ENCODE peak calls at places on chromosomes 11 and 22, in six cellular contexts. One of them, this sample, is unnamed.
A peak's percentile ranks its signal among the peaks of the same experiment; 100 is the strongest.

GRCh38 chr11:70711095-70711910 is 313.0 kb downstream of the CTTN start:
- DNase-seq in NCI-H146: no peak
- DNase-seq in OCI-LY7: no peak
- DNase-seq in NCI-H187 treated with DMSO at 0.1 percent for 48 hours: no peak
- DNase-seq in adipocyte: no peak
- DNase-seq in NCI-H1417 treated with DMSO at 0.1 percent for 48 hours: no peak
- DNase-seq in this sample: no peak

GRCh38 chr22:48404004-48404403 is 1423.7 kb downstream of the BRD1 start:
- DNase-seq in NCI-H146: no peak
- DNase-seq in OCI-LY7: no peak
- DNase-seq in NCI-H187 treated with DMSO at 0.1 percent for 48 hours: no peak
- DNase-seq in adipocyte: no peak
- DNase-seq in NCI-H1417 treated with DMSO at 0.1 percent for 48 hours: no peak
- DNase-seq in this sample: no peak

GRCh38 chr11:31817054-31817620 is 6.0 kb upstream of the PAX6 start:
- DNase-seq in NCI-H146: no peak
- DNase-seq in OCI-LY7: no peak
- DNase-seq in NCI-H187 treated with DMSO at 0.1 percent for 48 hours: no peak
- DNase-seq in adipocyte: no peak
- DNase-seq in NCI-H1417 treated with DMSO at 0.1 percent for 48 hours: no peak
- DNase-seq in this sample: no peak

GRCh38 chr11:61917357-61918109 is at the start of gene RAB3IL1:
- DNase-seq in NCI-H146: peak; percentile 38
- DNase-seq in OCI-LY7: no peak
- DNase-seq in NCI-H187 treated with DMSO at 0.1 percent for 48 hours: no peak
- DNase-seq in adipocyte: peak; percentile 86
- DNase-seq in NCI-H1417 treated with DMSO at 0.1 percent for 48 hours: no peak
- DNase-seq in this sample: no peak

GRCh38 chr11:111447931-111448330 is 64.3 kb downstream of the BTG4 start:
- DNase-seq in NCI-H146: no peak
- DNase-seq in OCI-LY7: no peak
- DNase-seq in NCI-H187 treated with DMSO at 0.1 percent for 48 hours: no peak
- DNase-seq in adipocyte: no peak
- DNase-seq in NCI-H1417 treated with DMSO at 0.1 percent for 48 hours: no peak
- DNase-seq in this sample: no peak

GRCh38 chr11:9880657-9881056 is 216.8 kb downstream of the SWAP70 start:
- DNase-seq in NCI-H146: no peak
- DNase-seq in OCI-LY7: no peak
- DNase-seq in NCI-H187 treated with DMSO at 0.1 percent for 48 hours: no peak
- DNase-seq in adipocyte: no peak
- DNase-seq in NCI-H1417 treated with DMSO at 0.1 percent for 48 hours: no peak
- DNase-seq in this sample: no peak

GRCh38 chr11:125398994-125399638 is 96.9 kb downstream of the FEZ1 start:
- DNase-seq in NCI-H146: no peak
- DNase-seq in OCI-LY7: no peak
- DNase-seq in NCI-H187 treated with DMSO at 0.1 percent for 48 hours: no peak
- DNase-seq in adipocyte: no peak
- DNase-seq in NCI-H1417 treated with DMSO at 0.1 percent for 48 hours: no peak
- DNase-seq in this sample: no peak

GRCh38 chr11:134640536-134640935 is 228.5 kb upstream of the B3GAT1 start:
- DNase-seq in NCI-H146: no peak
- DNase-seq in OCI-LY7: no peak
- DNase-seq in NCI-H187 treated with DMSO at 0.1 percent for 48 hours: no peak
- DNase-seq in adipocyte: no peak
- DNase-seq in NCI-H1417 treated with DMSO at 0.1 percent for 48 hours: no peak
- DNase-seq in this sample: no peak

GRCh38 chr11:97516688-97517087 is 1126.9 kb downstream of the JRKL start:
- DNase-seq in NCI-H146: no peak
- DNase-seq in OCI-LY7: no peak
- DNase-seq in NCI-H187 treated with DMSO at 0.1 percent for 48 hours: no peak
- DNase-seq in adipocyte: no peak
- DNase-seq in NCI-H1417 treated with DMSO at 0.1 percent for 48 hours: no peak
- DNase-seq in this sample: no peak

GRCh38 chr22:27300661-27301285 is 500.8 kb downstream of the MN1 start:
- DNase-seq in NCI-H146: no peak
- DNase-seq in OCI-LY7: no peak
- DNase-seq in NCI-H187 treated with DMSO at 0.1 percent for 48 hours: no peak
- DNase-seq in adipocyte: no peak
- DNase-seq in NCI-H1417 treated with DMSO at 0.1 percent for 48 hours: no peak
- DNase-seq in this sample: no peak

GRCh38 chr11:78878631-78879030 is 304.0 kb upstream of the NARS2 start:
- DNase-seq in NCI-H146: no peak
- DNase-seq in OCI-LY7: no peak
- DNase-seq in NCI-H187 treated with DMSO at 0.1 percent for 48 hours: no peak
- DNase-seq in adipocyte: peak; percentile 59
- DNase-seq in NCI-H1417 treated with DMSO at 0.1 percent for 48 hours: no peak
- DNase-seq in this sample: no peak

GRCh38 chr11:71962428-71963038 is 33.7 kb downstream of the RNF121 start:
- DNase-seq in NCI-H146: no peak
- DNase-seq in OCI-LY7: peak; percentile 18
- DNase-seq in NCI-H187 treated with DMSO at 0.1 percent for 48 hours: no peak
- DNase-seq in adipocyte: peak; percentile 58
- DNase-seq in NCI-H1417 treated with DMSO at 0.1 percent for 48 hours: no peak
- DNase-seq in this sample: peak; percentile 28

GRCh38 chr11:20110908-20111669 is 49.2 kb downstream of the DBX1 start:
- DNase-seq in NCI-H146: peak; percentile 79
- DNase-seq in OCI-LY7: peak; percentile 65
- DNase-seq in NCI-H187 treated with DMSO at 0.1 percent for 48 hours: peak; percentile 47
- DNase-seq in adipocyte: peak; percentile 73
- DNase-seq in NCI-H1417 treated with DMSO at 0.1 percent for 48 hours: peak; percentile 6
- DNase-seq in this sample: peak; percentile 77

GRCh38 chr11:33211153-33211552 is 46.0 kb upstream of the HIPK3 start:
- DNase-seq in NCI-H146: no peak
- DNase-seq in OCI-LY7: no peak
- DNase-seq in NCI-H187 treated with DMSO at 0.1 percent for 48 hours: no peak
- DNase-seq in adipocyte: no peak
- DNase-seq in NCI-H1417 treated with DMSO at 0.1 percent for 48 hours: no peak
- DNase-seq in this sample: no peak